ENCODE peak calls at places on chromosomes 13 and 19, in five cellular contexts. R, H, C, Y and K are unnamed samples.

GRCh38 chr19:4278926-4279529 is at the start of gene SHD:
- DNase-seq in R (no peak), H (no peak), C (no peak), Y (no peak), K (no peak)

GRCh38 chr19:17681505-17682125 is 6.5 kb downstream of the UNC13A start:
- DNase-seq in R (peak), H (peak), C (no peak), Y (peak), K (peak)

GRCh38 chr19:461664-462551 is 1.1 kb upstream of the SHC2 start:
- DNase-seq in R (no peak), H (peak), C (no peak), Y (no peak), K (no peak)

GRCh38 chr19:5782322-5782721 is 2.2 kb downstream of the PRR22 start:
- DNase-seq in R (no peak), H (no peak), C (no peak), Y (no peak), K (no peak)

GRCh38 chr19:2016041-2016807 is 710 bp upstream of the BTBD2 start:
- DNase-seq in R (peak), H (peak), C (peak), Y (peak), K (peak)

GRCh38 chr13:96020155-96020575 is 33.0 kb downstream of the UGGT2 start:
- DNase-seq in R (no peak), H (peak), C (peak), Y (no peak), K (peak)

GRCh38 chr13:30759748-30760147 is 24.4 kb downstream of the ALOX5AP start:
- DNase-seq in R (no peak), H (no peak), C (no peak), Y (no peak), K (no peak)

GRCh38 chr19:34172661-34173144 is 399 bp downstream of the LSM14A start:
- DNase-seq in R (peak), H (peak), C (no peak), Y (no peak), K (no peak)

GRCh38 chr19:8340341-8341096 is 2.5 kb downstream of the KANK3 start:
- DNase-seq in R (peak), H (no peak), C (no peak), Y (no peak), K (no peak)

GRCh38 chr13:79560954-79561353 is 80.0 kb downstream of the NDFIP2 start:
- DNase-seq in R (no peak), H (no peak), C (no peak), Y (no peak), K (no peak)

GRCh38 chr19:33883869-33884519 is 87.3 kb downstream of the KCTD15 start:
- DNase-seq in R (peak), H (no peak), C (peak), Y (no peak), K (no peak)

GRCh38 chr13:73079359-73079758 is 20.6 kb downstream of the KLF5 start:
- DNase-seq in R (no peak), H (no peak), C (no peak), Y (no peak), K (no peak)

GRCh38 chr19:49094505-49095482 is 9.5 kb downstream of the SNRNP70 start:
- DNase-seq in R (peak), H (no peak), C (no peak), Y (no peak), K (no peak)

GRCh38 chr13:44249439-44249838 is 124.2 kb upstream of the SERP2 start:
- DNase-seq in R (peak), H (no peak), C (no peak), Y (no peak), K (peak)